ENCODE peak calls at places on chromosomes 16 and 17, in seven cellular contexts. D, H, T, V, S, I and N are unnamed samples. For H3K36me3, the result is how much of the 10 kb centered on the place peaks cover.

GRCh38 chr16:64962786-64963185 is 159.1 kb downstream of the CDH11 start:
- DNase-seq in H (no peak), S (no peak), T (no peak), D (no peak), V (no peak), I (no peak), N (no peak)

GRCh38 chr16:67109407-67110135 is at the start of gene PHAF1:
- DNase-seq in H (peak), T (peak), D (peak), V (peak), S (peak), I (peak), N (peak)

GRCh38 chr17:59126809-59127417 is 20.2 kb upstream of the TRIM37 start:
- DNase-seq in I (no peak), T (no peak), H (no peak), S (no peak), D (no peak), V (no peak), N (no peak)

GRCh38 chr17:37725601-37726146 is 19.2 kb downstream of the HNF1B start:
- DNase-seq in D (no peak), H (no peak), S (peak), T (no peak), V (no peak), I (no peak), N (peak)

GRCh38 chr16:1870365-1871082 is 1.4 kb downstream of the MEIOB start:
- DNase-seq in D (no peak), V (no peak), H (peak), I (no peak), T (no peak), S (peak), N (no peak)

GRCh38 chr17:66779186-66779585 is 55.7 kb upstream of the CACNG5 start:
- DNase-seq in V (no peak), H (no peak), D (no peak), I (no peak), S (no peak), T (no peak), N (no peak)

GRCh38 chr17:77451894-77452852 is 311.4 kb downstream of the SEC14L1 start:
- DNase-seq in S (peak), V (peak), D (no peak), T (no peak), H (peak), I (no peak), N (peak)

GRCh38 chr16:4375717-4376116 is 4.1 kb downstream of the VASN start:
- DNase-seq in S (no peak), T (no peak), D (no peak), H (no peak), I (no peak), V (no peak), N (no peak)

GRCh38 chr17:78873519-78874340 is 29.3 kb downstream of the CEP295NL start:
- DNase-seq in H (peak), V (no peak), T (no peak), I (no peak), D (no peak), S (no peak), N (peak)

GRCh38 chr16:28589930-28590329 is 6.9 kb downstream of the SULT1A2 start:
- DNase-seq in H (no peak), V (no peak), T (no peak), I (no peak), D (no peak), S (no peak), N (no peak)

GRCh38 chr17:17057057-17057551 is 14.8 kb downstream of the MPRIP start:
- DNase-seq in V (peak), I (no peak), T (no peak), H (no peak), S (no peak), D (no peak), N (no peak)

GRCh38 chr17:72539981-72540897 is 419.4 kb downstream of the SOX9 start:
- DNase-seq in H (peak), S (peak), D (no peak), T (no peak), I (peak), V (peak), N (peak)

GRCh38 chr16:15866451-15866850 is 9.6 kb upstream of the MYH11 start:
- DNase-seq in D (no peak), S (no peak), T (no peak), H (no peak), V (no peak), I (no peak), N (no peak)

GRCh38 chr17:48002920-48003685 is 32.2 kb downstream of the CDK5RAP3 start:
- DNase-seq in H (peak), T (no peak), S (peak), V (no peak), I (no peak), D (no peak), N (peak)

GRCh38 chr16:85645021-85645589 is 32.0 kb downstream of the GSE1 start:
- DNase-seq in T (no peak), V (no peak), D (no peak), S (no peak), H (no peak), I (no peak), N (no peak)

GRCh38 chr17:76274559-76274956 is 9.4 kb downstream of the UBALD2 start:
- DNase-seq in I (no peak), D (no peak), V (no peak), T (no peak), S (no peak), H (no peak), N (no peak)

GRCh38 chr17:40319651-40320550 is 10.9 kb downstream of the RARA start:
- DNase-seq in H (no peak), S (peak), V (no peak), T (no peak), D (no peak), I (peak), N (peak)

GRCh38 chr17:81959362-81960129 is 1.4 kb downstream of the NOTUM start:
- DNase-seq in H (no peak), S (peak), I (peak), D (no peak), T (no peak), V (peak), N (peak)

GRCh38 chr17:56292010-56292409 is 138.7 kb downstream of the ANKFN1 start:
- DNase-seq in D (no peak), V (no peak), S (no peak), T (no peak), I (no peak), H (no peak), N (no peak)

GRCh38 chr16:86642084-86642483 is 63.7 kb downstream of the FOXL1 start:
- DNase-seq in T (no peak), H (no peak), I (no peak), S (no peak), V (no peak), D (no peak), N (no peak)

DNA sequence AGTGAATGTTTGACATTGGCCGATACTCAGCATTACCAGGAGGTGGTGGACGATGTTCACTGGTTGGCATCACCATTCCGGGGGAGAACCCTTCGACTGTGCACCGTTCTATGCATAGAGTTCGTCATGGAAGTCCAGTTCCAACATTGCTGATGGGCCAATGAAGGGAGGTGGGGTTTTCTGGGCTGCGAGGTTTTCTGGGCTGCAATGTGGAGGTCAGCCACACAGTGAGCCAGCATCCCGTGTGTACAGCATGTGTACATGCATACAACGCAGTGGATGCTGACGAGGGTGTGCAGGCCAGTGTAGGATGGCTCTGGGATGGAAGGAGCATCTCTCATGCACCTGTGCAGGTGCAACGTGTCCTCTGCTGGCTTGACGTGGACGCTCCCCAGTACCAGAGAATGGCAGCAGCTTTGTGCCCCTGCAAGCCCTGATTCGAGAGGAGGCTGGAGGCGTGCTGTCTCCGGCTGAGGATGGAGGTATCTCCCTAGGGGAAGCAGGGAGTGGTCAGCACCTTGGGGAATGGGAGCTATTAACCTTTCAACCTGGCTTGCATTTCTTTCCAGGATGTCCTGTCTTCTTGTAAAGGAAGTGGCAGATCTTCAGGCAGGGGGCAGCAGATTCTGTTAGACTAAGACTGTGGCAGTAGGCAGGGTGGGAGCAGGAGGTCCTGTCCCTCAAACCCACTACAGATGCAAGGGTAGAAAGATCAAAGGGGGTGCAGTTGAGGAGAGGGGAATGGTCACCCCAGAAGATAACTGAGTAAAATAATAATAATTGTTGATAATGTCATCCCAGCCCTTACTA is 98.2 kb downstream of the CYLD start:
- DNase-seq in T (no peak), I (no peak), S (no peak), D (no peak), V (no peak), H (no peak), N (no peak)
- TF ChIP-seq CTCF in T (no peak), I (no peak), S (no peak), D (peak), V (no peak), H (no peak), N (peak)

GRCh38 chr17:61743766-61744165 is 119.6 kb downstream of the BRIP1 start:
- DNase-seq in S (no peak), H (no peak), V (no peak), T (no peak), I (no peak), D (no peak), N (no peak)
- H3K36me3 ChIP-seq in S (under half), H (under half), V (under half), T (under half), I (under half), D (under half), N (half or more)

GRCh38 chr17:1110844-1111598 is 68.8 kb downstream of the ABR start:
- DNase-seq in I (no peak), T (no peak), S (peak), H (peak), V (peak), D (no peak), N (peak)

GRCh38 chr17:1108810-1109605 is 70.8 kb downstream of the ABR start:
- DNase-seq in V (peak), D (no peak), I (peak), H (no peak), T (no peak), S (peak), N (peak)

GRCh38 chr17:1109606-1110523 is 69.9 kb downstream of the ABR start:
- DNase-seq in S (peak), H (no peak), I (peak), T (no peak), D (no peak), V (no peak), N (peak)

GRCh38 chr17:1111599-1112443 is 68.0 kb downstream of the ABR start:
- DNase-seq in I (no peak), D (no peak), V (no peak), T (no peak), H (no peak), S (no peak), N (no peak)

GRCh38 chr17:1110524-1110843 is 69.3 kb downstream of the ABR start:
- DNase-seq in I (no peak), D (no peak), S (no peak), T (no peak), V (no peak), H (no peak), N (no peak)
- TF ChIP-seq CTCF in I (no peak), D (no peak), S (no peak), T (no peak), V (no peak), H (no peak), N (no peak)

DNA sequence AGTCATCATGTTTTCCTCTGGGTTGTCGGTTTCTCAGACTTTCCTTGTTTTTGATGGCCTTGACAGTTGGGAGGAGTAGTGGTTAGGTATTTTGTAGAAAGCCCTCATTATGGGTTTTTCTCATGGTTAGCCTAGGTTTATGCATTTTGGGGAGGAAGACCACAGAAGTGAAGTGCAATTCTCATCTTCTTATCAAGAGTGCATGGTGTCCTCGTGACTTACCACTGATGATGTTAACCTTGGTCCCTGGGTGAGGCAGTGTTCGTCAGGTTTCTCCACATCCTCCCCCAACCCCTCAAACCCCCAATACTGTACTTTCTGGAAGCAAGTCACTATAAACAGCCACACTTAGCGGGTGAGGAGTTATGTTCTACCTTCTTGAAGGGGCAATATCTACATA is 42.3 kb downstream of the BPTF start:
- DNase-seq in S (no peak), H (no peak), D (no peak), I (no peak), V (no peak), T (no peak), N (no peak)
- H3K36me3 ChIP-seq in S (under half), H (under half), D (under half), I (under half), V (under half), T (under half), N (under half)

GRCh38 chr16:75644240-75645012 is 3.0 kb downstream of the KARS1 start:
- DNase-seq in H (no peak), T (no peak), D (no peak), I (no peak), V (no peak), S (no peak), N (peak)
- TF ChIP-seq CTCF in H (no peak), T (no peak), D (no peak), I (no peak), V (no peak), S (peak), N (peak)

GRCh38 chr17:44074911-44075285 is 4.4 kb downstream of the G6PC3 start:
- DNase-seq in T (no peak), I (no peak), H (no peak), S (no peak), V (no peak), D (no peak), N (no peak)

GRCh38 chr17:44076716-44077594 is 6.4 kb downstream of the G6PC3 start:
- DNase-seq in V (no peak), I (no peak), D (no peak), H (no peak), S (no peak), T (no peak), N (no peak)

GRCh38 chr17:44077595-44077909 is 7.0 kb downstream of the G6PC3 start:
- DNase-seq in S (no peak), I (no peak), H (no peak), T (no peak), D (no peak), V (no peak), N (no peak)

GRCh38 chr17:44074231-44074910 is 3.8 kb downstream of the G6PC3 start:
- DNase-seq in H (no peak), D (no peak), T (no peak), V (no peak), S (no peak), I (no peak), N (no peak)

DNA sequence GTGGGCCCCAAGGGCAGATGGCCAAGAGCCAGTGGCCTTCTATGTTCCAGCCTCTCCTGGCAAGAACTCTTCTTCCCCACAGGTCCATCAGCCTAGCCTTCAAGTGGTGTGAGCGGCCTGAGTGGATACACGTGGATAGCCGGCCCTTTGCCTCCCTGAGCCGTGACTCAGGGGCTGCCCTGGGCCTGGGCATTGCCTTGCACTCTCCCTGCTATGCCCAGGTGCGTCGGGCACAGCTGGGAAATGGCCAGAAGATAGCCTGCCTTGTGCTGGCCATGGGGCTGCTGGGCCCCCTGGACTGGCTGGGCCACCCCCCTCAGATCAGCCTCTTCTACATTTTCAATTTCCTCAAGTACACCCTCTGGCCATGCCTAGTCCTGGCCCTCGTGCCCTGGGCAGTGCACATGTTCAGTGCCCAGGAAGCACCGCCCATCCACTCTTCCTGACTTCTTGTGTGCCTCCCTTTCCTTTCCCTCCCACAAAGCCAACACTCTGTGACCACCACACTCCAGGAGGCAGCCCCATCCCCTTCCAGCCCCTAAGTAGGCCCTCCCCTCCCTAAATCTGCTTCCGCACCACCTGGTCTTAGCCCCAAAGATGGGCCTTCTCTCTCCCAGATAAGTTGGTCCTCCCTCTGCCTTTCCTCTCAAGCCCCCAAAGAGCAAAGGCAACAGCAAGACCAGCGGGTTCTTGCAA is 5.2 kb downstream of the G6PC3 start:
- DNase-seq in S (no peak), I (no peak), H (no peak), D (no peak), T (no peak), V (no peak), N (no peak)
- H3K36me3 ChIP-seq in S (under half), I (under half), H (under half), D (under half), T (under half), V (half or more), N (half or more)

GRCh38 chr16:53703590-53704444 is at the start of the genes FTO and RPGRIP1L:
- DNase-seq in T (peak), V (peak), I (peak), D (peak), S (peak), H (peak), N (peak)
- TF ChIP-seq CTCF in T (peak), V (no peak), I (no peak), D (no peak), S (no peak), H (no peak), N (no peak)